ENCODE peak calls at places on chromosome 14, in six cellular contexts. X is CD4-positive, alpha-beta T cell; L is sigmoid colon; F is left ventricle myocardium inferior; N is lung; Q is heart left ventricle. E is an unnamed sample.

GRCh38 chr14:102570334-102570995 is 22.0 kb upstream of the RCOR1 start:
- DNase-seq in X (no peak), Q (no peak), N (no peak), F (no peak), L (no peak), E (no peak)

GRCh38 chr14:35220920-35221319 is 71.3 kb upstream of the PSMA6 start:
- DNase-seq in L (no peak), F (no peak), N (no peak), X (no peak), Q (no peak), E (no peak)

GRCh38 chr14:34090451-34090850 is 139.6 kb upstream of the EGLN3 start:
- DNase-seq in F (no peak), Q (no peak), X (no peak), L (no peak), N (no peak), E (no peak)

GRCh38 chr14:21042918-21043317 is 756 bp downstream of the RNASE7 start:
- DNase-seq in X (no peak), L (no peak), N (no peak), F (no peak), Q (peak), E (no peak)

GRCh38 chr14:104350463-104351185 is 212.2 kb downstream of the KIF26A start:
- DNase-seq in L (peak), Q (peak), N (no peak), X (peak), F (no peak), E (no peak)

GRCh38 chr14:103863245-103863644 is 15.9 kb upstream of the PPP1R13B start:
- DNase-seq in F (no peak), L (no peak), N (no peak), Q (peak), X (no peak), E (no peak)

GRCh38 chr14:32077081-32078029 is at the start of gene ARHGAP5:
- DNase-seq in N (peak), X (peak), L (peak), Q (peak), F (no peak), E (no peak)

GRCh38 chr14:77007975-77008421 is 20.5 kb downstream of the IRF2BPL start:
- DNase-seq in X (no peak), F (peak), Q (peak), N (peak), L (no peak), E (no peak)

GRCh38 chr14:79730911-79731310 is 480.4 kb downstream of the DIO2 start:
- DNase-seq in X (no peak), F (no peak), Q (no peak), L (no peak), N (no peak), E (no peak)

GRCh38 chr14:70245026-70245425 is 56.3 kb upstream of the SLC8A3 start:
- DNase-seq in X (no peak), L (no peak), Q (no peak), F (no peak), N (no peak), E (no peak)

GRCh38 chr14:87866116-87866515 is 126.9 kb downstream of the GALC start:
- DNase-seq in X (no peak), L (no peak), Q (no peak), F (no peak), N (no peak), E (no peak)

GRCh38 chr14:49904270-49904669 is 11.4 kb downstream of the ARF6 start:
- DNase-seq in X (no peak), L (no peak), F (no peak), Q (no peak), N (no peak), E (no peak)

DNA sequence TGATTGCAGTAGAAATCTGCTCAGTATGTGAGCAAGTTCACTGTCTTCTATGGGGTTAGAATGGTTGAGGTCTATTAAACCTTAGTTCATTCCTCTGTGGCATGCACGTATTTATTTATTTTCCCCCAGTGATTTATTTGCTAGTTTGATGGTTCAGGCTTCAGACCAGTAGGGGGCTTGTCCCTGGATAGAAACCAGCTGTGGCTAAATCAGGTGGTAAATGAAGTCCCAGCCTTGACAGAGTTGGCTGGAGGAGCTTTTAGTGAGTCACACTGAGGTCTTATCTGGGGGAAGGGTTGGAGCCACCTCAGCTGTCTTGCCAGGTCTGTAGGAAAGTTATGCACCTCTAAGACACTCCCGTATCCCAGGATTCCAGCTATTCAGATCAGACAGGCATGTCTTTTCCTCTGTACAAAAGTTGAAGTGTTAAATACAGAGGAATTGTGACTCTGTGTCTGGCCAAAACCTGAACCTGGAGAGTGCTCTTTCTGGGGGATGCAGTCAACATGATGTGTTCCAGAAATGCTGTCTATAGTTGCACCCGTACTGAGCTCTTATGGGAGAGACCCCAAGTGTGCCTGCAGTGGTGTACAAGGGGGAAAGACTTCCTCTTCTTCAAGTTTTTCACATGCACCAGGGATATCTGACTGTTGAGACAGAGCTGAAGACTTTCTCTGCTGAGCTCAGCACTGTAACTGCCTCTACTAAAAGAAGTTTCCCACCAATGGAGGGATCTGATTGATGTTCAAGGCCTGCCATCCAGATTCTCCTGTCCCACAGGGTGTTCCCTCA is 1322.1 kb downstream of the TMEM121 start:
- DNase-seq in N (no peak), X (no peak), L (no peak), Q (no peak), F (no peak), E (no peak)
- TF ChIP-seq CTCF in N (no peak), X (no peak), L (no peak), Q (no peak), F (no peak), E (no peak)

GRCh38 chr14:91577632-91578233 is 67.6 kb upstream of the PPP4R3A start:
- DNase-seq in F (no peak), N (no peak), Q (no peak), X (no peak), L (no peak), E (no peak)

GRCh38 chr14:91580886-91581615 is 70.9 kb upstream of the PPP4R3A start:
- DNase-seq in F (no peak), L (no peak), Q (no peak), X (no peak), N (no peak), E (no peak)

GRCh38 chr14:91586451-91586850 is 76.3 kb upstream of the PPP4R3A start:
- DNase-seq in Q (no peak), X (no peak), N (no peak), F (no peak), L (no peak), E (no peak)

GRCh38 chr14:91585856-91586255 is 75.7 kb upstream of the PPP4R3A start:
- DNase-seq in L (no peak), N (no peak), F (no peak), X (no peak), Q (no peak), E (no peak)

GRCh38 chr14:91582761-91583160 is 72.7 kb upstream of the PPP4R3A start:
- DNase-seq in N (no peak), F (no peak), L (no peak), Q (no peak), X (no peak), E (no peak)
- TF ChIP-seq CTCF in N (no peak), F (no peak), L (no peak), Q (no peak), X (no peak), E (no peak)

GRCh38 chr14:64474041-64474440 is 8.7 kb downstream of the AKAP5 start:
- DNase-seq in L (no peak), Q (no peak), N (no peak), X (no peak), F (no peak), E (no peak)

GRCh38 chr14:64475585-64476273 is 10.4 kb downstream of the AKAP5 start:
- DNase-seq in Q (no peak), F (no peak), N (no peak), X (no peak), L (no peak), E (no peak)

GRCh38 chr14:64476438-64476837 is 11.1 kb downstream of the AKAP5 start:
- DNase-seq in L (no peak), F (no peak), X (no peak), Q (no peak), N (no peak), E (no peak)

GRCh38 chr14:64474698-64475097 is 9.4 kb downstream of the AKAP5 start:
- DNase-seq in X (no peak), Q (no peak), F (no peak), N (no peak), L (no peak), E (no peak)

GRCh38 chr14:64478634-64479250 is 13.4 kb downstream of the AKAP5 start:
- DNase-seq in L (no peak), N (no peak), Q (no peak), X (no peak), F (no peak), E (no peak)
- TF ChIP-seq CTCF in L (no peak), N (peak), Q (peak), X (peak), F (peak), E (no peak)

DNA sequence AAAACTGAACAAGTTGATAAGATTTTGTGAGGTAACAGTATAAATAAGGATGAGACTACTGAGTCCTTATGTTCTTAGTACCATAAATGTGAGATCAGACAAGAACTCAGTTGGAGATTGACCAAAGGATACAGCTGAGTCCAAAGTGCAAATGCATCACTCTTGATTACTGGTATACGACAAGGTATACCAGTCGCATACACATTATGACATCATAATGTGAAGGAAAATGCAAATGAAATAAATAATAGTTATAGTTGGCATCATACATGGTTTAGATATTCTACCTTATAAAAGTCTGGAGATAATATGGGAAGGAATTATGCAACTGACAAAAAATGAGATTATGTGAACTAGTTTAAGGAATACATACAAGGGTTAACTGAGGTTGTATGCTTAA is 476.3 kb upstream of the STXBP6 start:
- DNase-seq in F (no peak), N (no peak), L (no peak), Q (no peak), X (no peak), E (no peak)
- TF ChIP-seq CTCF in F (no peak), N (no peak), L (no peak), Q (no peak), X (no peak), E (no peak)

GRCh38 chr14:24289649-24290283 is 9.8 kb downstream of the DHRS1 start:
- DNase-seq in N (no peak), Q (no peak), X (no peak), F (no peak), L (no peak), E (no peak)

GRCh38 chr14:24293525-24293924 is 6.1 kb downstream of the DHRS1 start:
- DNase-seq in X (no peak), N (no peak), Q (no peak), F (no peak), L (no peak), E (no peak)

GRCh38 chr14:24290746-24291145 is 8.8 kb downstream of the DHRS1 start:
- DNase-seq in N (no peak), X (no peak), L (no peak), F (no peak), Q (no peak), E (no peak)

GRCh38 chr14:24292118-24292807 is 7.3 kb downstream of the DHRS1 start:
- DNase-seq in F (no peak), Q (no peak), L (no peak), N (no peak), X (no peak), E (no peak)

GRCh38 chr14:24291446-24292117 is 8.0 kb downstream of the DHRS1 start:
- DNase-seq in Q (no peak), N (no peak), L (no peak), X (no peak), F (no peak), E (no peak)
- TF ChIP-seq CTCF in Q (no peak), N (no peak), L (no peak), X (no peak), F (no peak), E (no peak)

GRCh38 chr14:73751157-73751691 is 37.0 kb upstream of the PNMA1 start:
- DNase-seq in Q (peak), L (peak), F (no peak), X (peak), N (no peak), E (no peak)

GRCh38 chr14:73753887-73754880 is 40.0 kb upstream of the PNMA1 start:
- DNase-seq in X (peak), L (peak), F (no peak), Q (peak), N (no peak), E (no peak)

GRCh38 chr14:73753043-73753886 is 39.1 kb upstream of the PNMA1 start:
- DNase-seq in Q (peak), L (peak), N (no peak), F (peak), X (peak), E (no peak)

GRCh38 chr14:73750161-73750901 is 36.1 kb upstream of the PNMA1 start:
- DNase-seq in F (no peak), Q (no peak), N (no peak), X (no peak), L (no peak), E (no peak)

GRCh38 chr14:73752297-73752992 is 38.3 kb upstream of the PNMA1 start:
- DNase-seq in X (no peak), L (peak), N (no peak), Q (peak), F (peak), E (no peak)
- TF ChIP-seq CTCF in X (no peak), L (peak), N (no peak), Q (no peak), F (no peak), E (no peak)

GRCh38 chr14:59018978-59019377 is 169.5 kb upstream of the DAAM1 start:
- DNase-seq in L (no peak), F (no peak), N (no peak), Q (no peak), X (no peak), E (no peak)
- TF ChIP-seq CTCF in L (no peak), F (no peak), N (no peak), Q (peak), X (no peak), E (no peak)

GRCh38 chr14:89773644-89774316 is 180.8 kb downstream of the EFCAB11 start:
- DNase-seq in F (peak), Q (peak), X (peak), L (no peak), N (peak), E (no peak)
- TF ChIP-seq CTCF in F (no peak), Q (no peak), X (no peak), L (no peak), N (no peak), E (no peak)